ENCODE peak calls at places on chromosomes 7 and 10, in eight cellular contexts. A is choroid plexus epithelial cell, M is GM12865, B is hepatocyte, R is lung, O is IMR-90, N is bronchial epithelial cell, X is mammary epithelial cell. I is an unnamed sample.

GRCh38 chr10:7409732-7410168 is 1.1 kb downstream of the SFMBT2 start:
- DNase-seq in A (no peak), M (peak), X (no peak), R (no peak), N (no peak), B (peak), O (no peak), I (peak)

GRCh38 chr7:152081088-152081487 is 55.6 kb downstream of the GALNT11 start:
- DNase-seq in N (peak), X (peak), R (no peak), A (no peak), O (no peak), B (peak), M (no peak), I (no peak)

GRCh38 chr10:3045471-3046209 is 21.7 kb upstream of the PFKP start:
- DNase-seq in X (peak), M (no peak), R (peak), B (peak), A (peak), N (peak), O (peak), I (peak)

GRCh38 chr7:106367018-106367420 is 82.2 kb upstream of the NAMPT start:
- DNase-seq in N (peak), X (no peak), M (peak), O (peak), R (no peak), A (peak), B (no peak), I (peak)

GRCh38 chr10:77405771-77406241 is 231.8 kb downstream of the KCNMA1 start:
- DNase-seq in B (peak), O (peak), N (peak), A (peak), M (peak), X (peak), R (peak), I (peak)

GRCh38 chr7:158858592-158859503 is 2.5 kb downstream of the DYNC2I1 start:
- DNase-seq in A (no peak), B (no peak), X (no peak), M (no peak), O (no peak), N (peak), R (no peak), I (no peak)

GRCh38 chr7:27700501-27700900 is 37.8 kb upstream of the HIBADH start:
- DNase-seq in R (no peak), A (no peak), B (no peak), N (no peak), O (no peak), M (no peak), X (no peak), I (no peak)

GRCh38 chr10:88733215-88733614 is 26.6 kb upstream of the LIPN start:
- DNase-seq in X (no peak), R (no peak), N (no peak), B (no peak), M (peak), O (no peak), A (no peak), I (no peak)

GRCh38 chr10:110845756-110846620 is 25.7 kb upstream of the PDCD4 start:
- DNase-seq in R (no peak), M (peak), O (no peak), B (peak), N (no peak), X (no peak), A (no peak), I (no peak)

GRCh38 chr7:388961-389701 is 99.2 kb downstream of the FOXL3 start:
- DNase-seq in R (no peak), B (no peak), O (no peak), N (no peak), X (no peak), M (no peak), A (no peak), I (no peak)

GRCh38 chr7:86929293-86930109 is 130.0 kb downstream of the ELAPOR2 start:
- DNase-seq in N (no peak), A (no peak), O (no peak), X (no peak), B (no peak), M (peak), R (no peak), I (no peak)

GRCh38 chr7:107661081-107661864 is 645 bp downstream of the SLC26A4 start:
- DNase-seq in M (peak), B (peak), N (peak), A (peak), X (peak), O (peak), R (peak), I (peak)

GRCh38 chr7:34497153-34497777 is 160.8 kb upstream of the NPSR1 start:
- DNase-seq in N (peak), X (no peak), A (peak), R (no peak), M (no peak), O (no peak), B (no peak), I (no peak)

GRCh38 chr7:16431646-16432424 is 10.5 kb upstream of the CRPPA start:
- DNase-seq in A (peak), N (peak), X (peak), B (peak), M (peak), R (no peak), O (no peak), I (peak)

GRCh38 chr10:21292763-21293517 is 232.5 kb downstream of the SKIDA1 start:
- DNase-seq in B (peak), N (peak), R (peak), M (no peak), A (peak), X (peak), O (peak), I (peak)

GRCh38 chr10:133368153-133368552 is 5.0 kb downstream of the ECHS1 start:
- DNase-seq in O (no peak), B (no peak), A (no peak), X (no peak), N (no peak), R (no peak), M (no peak), I (no peak)

GRCh38 chr10:88897019-88897853 is 17.2 kb downstream of the STAMBPL1 start:
- DNase-seq in X (no peak), O (no peak), A (no peak), R (no peak), M (no peak), N (no peak), B (peak), I (peak)

GRCh38 chr7:108094933-108095710 is 35.0 kb downstream of the LAMB4 start:
- DNase-seq in O (peak), M (no peak), X (peak), N (peak), B (peak), R (peak), A (peak), I (peak)

GRCh38 chr7:105218215-105218614 is 170.5 kb downstream of the SRPK2 start:
- DNase-seq in R (no peak), B (peak), M (no peak), A (no peak), X (peak), O (peak), N (peak), I (no peak)

GRCh38 chr7:50826371-50827172 is 43.9 kb upstream of the GRB10 start:
- DNase-seq in N (peak), B (peak), R (no peak), M (no peak), A (peak), O (peak), X (peak), I (peak)

GRCh38 chr10:122515588-122516231 is 44.8 kb upstream of the DMBT1 start:
- DNase-seq in B (no peak), A (peak), O (peak), M (peak), R (no peak), N (peak), X (peak), I (peak)

GRCh38 chr7:1865000-1865808 is 195.1 kb downstream of the ELFN1 start:
- DNase-seq in B (no peak), N (no peak), A (no peak), M (no peak), R (no peak), O (no peak), X (no peak), I (no peak)

GRCh38 chr7:151351027-151351426 is 9.4 kb downstream of the NUB1 start:
- DNase-seq in B (no peak), A (no peak), O (no peak), N (no peak), X (no peak), M (peak), R (no peak), I (no peak)

GRCh38 chr7:28530175-28531142 is 118.1 kb downstream of the CREB5 start:
- DNase-seq in M (no peak), R (no peak), B (no peak), N (no peak), O (peak), X (no peak), A (peak), I (no peak)

GRCh38 chr7:69652947-69653701 is 54.8 kb downstream of the AUTS2 start:
- DNase-seq in X (no peak), A (no peak), N (no peak), O (no peak), B (no peak), M (peak), R (no peak), I (no peak)

GRCh38 chr10:129442866-129443265 is 24.2 kb upstream of the MGMT start:
- DNase-seq in M (no peak), R (no peak), N (peak), X (no peak), A (no peak), O (no peak), B (no peak), I (no peak)

GRCh38 chr10:58087896-58088295 is 179.8 kb downstream of the IPMK start:
- DNase-seq in M (no peak), R (no peak), X (peak), N (peak), A (no peak), B (no peak), O (no peak), I (no peak)
- TF ChIP-seq CTCF in M (no peak), R (no peak), X (no peak), N (no peak), A (no peak), B (no peak), O (no peak), I (no peak)

DNA sequence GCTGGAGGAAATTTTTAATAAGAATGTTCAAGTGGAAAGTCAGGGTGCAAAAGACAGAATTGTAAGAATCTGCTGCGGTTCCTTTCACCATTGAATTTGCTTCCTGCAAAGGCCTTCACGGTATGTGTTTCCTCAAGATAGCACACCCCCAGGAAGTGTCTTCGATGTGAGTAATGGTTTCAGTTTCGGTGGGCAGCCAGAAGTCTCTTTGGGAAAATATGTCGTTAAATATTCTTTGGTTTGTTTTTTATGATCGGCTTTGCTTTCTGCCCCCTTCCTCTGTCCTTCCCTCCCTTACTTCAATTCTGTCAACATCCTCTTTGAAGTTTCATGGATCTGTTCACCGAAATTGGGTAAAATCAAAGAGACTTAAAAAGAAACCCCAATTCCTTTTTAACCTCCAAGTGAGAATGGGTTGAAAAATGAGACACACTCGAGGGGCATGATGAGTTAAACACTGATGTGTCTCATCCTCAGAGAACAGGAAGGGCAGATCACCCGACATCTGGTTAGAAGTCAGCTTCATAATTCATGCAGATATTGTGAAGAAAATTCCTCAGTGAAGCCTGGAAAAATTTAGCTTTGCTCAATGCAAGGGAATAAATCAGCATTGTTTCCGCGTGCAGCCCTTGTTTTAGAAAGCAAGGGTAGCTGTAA is 170.8 kb upstream of the HABP2 start:
- DNase-seq in N (no peak), X (no peak), M (peak), O (peak), R (no peak), A (peak), B (no peak), I (peak)
- H3K4me3 ChIP-seq in N (no peak), X (no peak), M (no peak), O (peak), R (no peak), A (peak), B (no peak), I (peak)

GRCh38 chr10:5589963-5590511 is 65.3 kb downstream of the CALML3 start:
- DNase-seq in M (peak), O (peak), X (peak), R (no peak), N (no peak), A (peak), B (no peak), I (peak)

GRCh38 chr10:5590816-5591215 is 66.1 kb downstream of the CALML3 start:
- DNase-seq in X (no peak), A (no peak), O (no peak), M (no peak), N (no peak), R (no peak), B (no peak), I (no peak)

GRCh38 chr10:5591336-5591824 is 66.6 kb downstream of the CALML3 start:
- DNase-seq in O (no peak), R (no peak), B (no peak), A (no peak), M (no peak), X (no peak), N (no peak), I (no peak)

GRCh38 chr10:5594271-5595036 is 69.7 kb downstream of the CALML3 start:
- DNase-seq in A (peak), X (no peak), O (peak), N (no peak), M (no peak), B (peak), R (no peak), I (peak)

GRCh38 chr10:5592070-5592469 is 67.3 kb downstream of the CALML3 start:
- DNase-seq in B (no peak), A (no peak), O (no peak), M (no peak), X (no peak), R (no peak), N (no peak), I (no peak)
- TF ChIP-seq CTCF in B (no peak), A (no peak), O (no peak), M (no peak), X (no peak), R (no peak), N (no peak), I (no peak)

DNA sequence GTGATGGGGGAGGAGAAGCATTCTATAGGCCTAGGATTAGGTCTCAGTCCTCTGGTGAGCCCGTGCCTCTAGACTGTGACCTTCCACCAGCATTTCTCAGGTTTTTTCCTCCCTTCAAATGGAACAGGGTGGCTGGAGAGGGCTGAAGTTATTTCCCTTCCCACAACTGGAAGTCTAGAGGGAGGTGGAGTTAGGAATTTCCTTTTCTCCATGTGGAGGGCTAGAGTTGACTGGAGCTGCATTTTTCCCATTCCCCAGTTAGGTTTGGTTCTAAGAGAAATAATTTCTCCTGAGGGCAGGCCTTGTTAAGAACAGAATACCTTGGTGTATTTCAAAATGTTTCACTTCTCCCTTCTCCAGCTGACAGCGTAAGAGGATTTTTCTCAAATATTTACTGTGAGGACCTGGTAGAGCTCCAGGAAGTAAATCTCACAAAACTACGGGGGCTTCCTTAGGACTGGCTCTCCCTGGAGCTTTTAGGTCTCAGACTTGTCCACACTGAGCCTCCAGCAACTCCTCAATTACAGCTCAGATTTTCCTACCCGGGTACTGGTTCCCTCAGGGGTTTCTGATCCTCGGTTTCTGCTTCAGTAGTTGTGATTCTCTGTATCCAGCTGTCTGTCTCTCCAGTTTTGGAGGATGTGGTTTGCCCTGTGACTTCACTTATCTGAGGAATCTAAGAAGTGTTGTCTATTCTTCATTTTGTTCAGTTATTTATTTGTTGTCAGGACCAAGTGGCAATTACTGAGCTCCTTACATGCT is 6.0 kb upstream of the REEP3 start:
- DNase-seq in O (peak), M (peak), B (peak), X (peak), R (no peak), N (peak), A (peak), I (peak)
- H3K4me3 ChIP-seq in O (no peak), M (no peak), B (no peak), X (peak), R (no peak), N (no peak), A (no peak), I (no peak)

GRCh38 chr7:7327423-7327822 is 145.1 kb downstream of the C1GALT1 start:
- DNase-seq in A (no peak), B (no peak), X (peak), R (no peak), O (no peak), M (no peak), N (peak), I (no peak)

GRCh38 chr7:7331523-7331922 is 149.2 kb downstream of the C1GALT1 start:
- DNase-seq in X (no peak), O (no peak), M (no peak), A (no peak), N (no peak), B (no peak), R (no peak), I (no peak)

GRCh38 chr7:7333610-7334009 is 151.3 kb downstream of the C1GALT1 start:
- DNase-seq in M (no peak), X (no peak), A (no peak), O (no peak), N (no peak), R (no peak), B (no peak), I (no peak)

GRCh38 chr7:7329321-7329720 is 147.0 kb downstream of the C1GALT1 start:
- DNase-seq in N (peak), X (peak), R (no peak), B (no peak), O (no peak), M (no peak), A (no peak), I (no peak)

DNA sequence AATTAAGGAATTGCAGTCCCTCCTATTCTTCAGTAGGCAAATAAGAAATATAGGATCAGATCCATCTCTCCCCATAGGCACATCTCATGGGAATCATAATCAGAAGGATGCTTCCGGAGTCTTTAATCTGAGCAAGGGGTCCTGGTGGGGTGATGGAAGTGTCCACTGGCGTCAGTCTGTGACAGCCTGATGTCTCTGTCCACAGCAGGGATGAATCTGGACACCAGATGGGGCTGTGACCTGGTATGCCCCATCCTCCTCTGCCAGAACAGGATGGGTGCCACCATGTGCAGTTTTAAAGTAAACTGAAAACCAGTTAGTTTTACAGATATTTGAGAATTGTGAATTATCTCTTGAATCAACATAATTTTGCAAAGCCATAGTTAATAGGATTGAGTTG is 148.7 kb downstream of the C1GALT1 start:
- DNase-seq in N (no peak), M (peak), A (no peak), R (no peak), B (no peak), O (no peak), X (no peak), I (no peak)
- TF ChIP-seq CTCF in N (no peak), M (no peak), A (no peak), R (no peak), B (no peak), O (no peak), X (no peak), I (no peak)

GRCh38 chr10:23439452-23439919 is 611 bp downstream of the OTUD1 start:
- DNase-seq in B (no peak), R (no peak), O (no peak), X (no peak), A (peak), M (no peak), N (no peak), I (no peak)

GRCh38 chr10:23439920-23440875 is 1.3 kb downstream of the OTUD1 start:
- DNase-seq in O (peak), A (peak), N (peak), M (peak), X (peak), B (peak), R (no peak), I (peak)

GRCh38 chr10:23438547-23439451 is at the start of gene OTUD1:
- DNase-seq in O (peak), B (peak), X (peak), A (peak), M (peak), N (peak), R (peak), I (peak)

GRCh38 chr10:23435378-23435777 is 3.5 kb upstream of the OTUD1 start:
- DNase-seq in M (no peak), X (no peak), A (no peak), B (no peak), R (no peak), O (no peak), N (no peak), I (no peak)

GRCh38 chr10:23437987-23438546 is 808 bp upstream of the OTUD1 start:
- DNase-seq in X (no peak), O (no peak), M (no peak), N (no peak), B (no peak), R (no peak), A (no peak), I (no peak)
- H3K4me3 ChIP-seq in X (peak), O (peak), M (peak), N (peak), B (peak), R (no peak), A (peak), I (peak)

GRCh38 chr10:79498431-79498830 is 13.9 kb upstream of the EIF5AL1 start:
- DNase-seq in A (peak), N (no peak), M (no peak), O (no peak), X (no peak), B (no peak), R (no peak), I (no peak)

GRCh38 chr10:79496896-79497295 is 15.4 kb upstream of the EIF5AL1 start:
- DNase-seq in M (no peak), A (no peak), R (no peak), O (no peak), X (no peak), B (no peak), N (no peak), I (no peak)

GRCh38 chr10:79507436-79508167 is 4.7 kb upstream of the EIF5AL1 start:
- DNase-seq in O (no peak), A (no peak), N (no peak), M (no peak), R (no peak), X (no peak), B (no peak), I (no peak)

GRCh38 chr10:79505771-79506351 is 6.5 kb upstream of the EIF5AL1 start:
- DNase-seq in M (peak), R (no peak), B (no peak), X (no peak), N (no peak), O (no peak), A (no peak), I (no peak)

GRCh38 chr10:79502561-79503309 is 9.6 kb upstream of the EIF5AL1 start:
- DNase-seq in O (no peak), B (peak), X (peak), M (no peak), A (peak), R (no peak), N (peak), I (no peak)
- TF ChIP-seq CTCF in O (peak), B (peak), X (peak), M (peak), A (peak), R (no peak), N (peak), I (peak)

GRCh38 chr7:129780257-129781127 is 169.0 kb downstream of the NRF1 start:
- DNase-seq in R (peak), A (no peak), X (peak), O (no peak), M (peak), B (peak), N (peak), I (no peak)

GRCh38 chr7:129781128-129781855 is 169.8 kb downstream of the NRF1 start:
- DNase-seq in A (no peak), R (no peak), X (no peak), M (no peak), N (no peak), B (no peak), O (no peak), I (no peak)

GRCh38 chr7:129782257-129783096 is 170.3 kb downstream of the UBE2H start:
- DNase-seq in N (no peak), B (no peak), M (no peak), X (no peak), R (no peak), O (no peak), A (no peak), I (no peak)

GRCh38 chr7:129783097-129783919 is 169.5 kb downstream of the UBE2H start:
- DNase-seq in M (no peak), X (no peak), O (no peak), B (no peak), R (no peak), A (no peak), N (no peak), I (no peak)

GRCh38 chr7:129781856-129782256 is 170.3 kb downstream of the NRF1 start:
- DNase-seq in X (no peak), M (no peak), N (no peak), B (no peak), R (no peak), O (no peak), A (no peak), I (no peak)
- H3K4me3 ChIP-seq in X (no peak), M (no peak), N (no peak), B (no peak), R (no peak), O (no peak), A (no peak), I (no peak)

I was measured in fibroblast of mammary gland.